ENCODE peak calls at places on chromosomes 16 and 17, in eight cellular contexts. C, E, O, N, U, T, G and I are unnamed samples.

GRCh38 chr17:7922499-7923289 is 6.6 kb upstream of the RNF227 start:
- DNase-seq in U (peak), G (peak), T (peak), C (peak), E (peak), O (peak), N (peak), I (no peak)

GRCh38 chr17:28949185-28950016 is 1.9 kb downstream of the PHF12 start:
- DNase-seq in G (peak), O (peak), N (peak), C (peak), U (no peak), E (peak), T (peak), I (peak)

GRCh38 chr17:57980522-57980921 is 7.5 kb downstream of the VEZF1 start:
- DNase-seq in O (no peak), C (no peak), T (no peak), N (no peak), U (no peak), G (no peak), E (no peak), I (no peak)

GRCh38 chr16:4859900-4860255 is 12.6 kb downstream of the UBN1 start:
- DNase-seq in O (no peak), E (no peak), G (peak), U (no peak), C (no peak), N (no peak), T (no peak), I (no peak)

GRCh38 chr17:11736613-11737289 is 138.5 kb downstream of the DNAH9 start:
- DNase-seq in O (no peak), T (no peak), C (no peak), E (no peak), N (no peak), G (no peak), U (no peak), I (no peak)

GRCh38 chr17:79811036-79811887 is 14.4 kb upstream of the CBX8 start:
- DNase-seq in T (no peak), C (peak), G (no peak), N (no peak), E (no peak), U (no peak), O (peak), I (peak)

GRCh38 chr17:80279895-80280294 is 19.2 kb downstream of the RNF213 start:
- DNase-seq in C (no peak), T (no peak), N (peak), E (peak), U (peak), O (peak), G (peak), I (no peak)

GRCh38 chr17:72702998-72703397 is 389.5 kb downstream of the SLC39A11 start:
- DNase-seq in T (no peak), E (no peak), C (no peak), N (no peak), G (peak), U (no peak), O (no peak), I (no peak)

GRCh38 chr17:65074778-65075250 is 18.3 kb upstream of the GNA13 start:
- DNase-seq in T (peak), G (peak), N (peak), C (no peak), U (no peak), O (peak), E (peak), I (no peak)

GRCh38 chr17:82020874-82021727 is 1.6 kb downstream of the CENPX start:
- DNase-seq in O (peak), N (peak), U (peak), C (peak), G (peak), E (peak), T (peak), I (peak)

GRCh38 chr16:75106351-75107274 is 10.0 kb downstream of the LDHD start:
- DNase-seq in O (no peak), T (no peak), E (no peak), G (no peak), U (no peak), N (no peak), C (no peak), I (no peak)

GRCh38 chr16:69419956-69420355 is 4.5 kb upstream of the CYB5B start:
- DNase-seq in O (no peak), U (no peak), E (no peak), N (no peak), C (no peak), G (no peak), T (no peak), I (no peak)

GRCh38 chr16:70396209-70396904 is 42.5 kb downstream of the ST3GAL2 start:
- DNase-seq in N (no peak), G (no peak), T (no peak), C (no peak), E (peak), U (no peak), O (no peak), I (peak)

GRCh38 chr17:19651461-19652238 is 3.1 kb downstream of the ALDH3A2 start:
- DNase-seq in T (no peak), G (no peak), N (no peak), C (no peak), O (no peak), E (no peak), U (no peak), I (no peak)

GRCh38 chr17:19652595-19652994 is 4.0 kb downstream of the ALDH3A2 start:
- DNase-seq in U (no peak), C (no peak), N (no peak), E (peak), O (no peak), G (peak), T (no peak), I (no peak)

GRCh38 chr17:19648475-19649406 is at the start of gene ALDH3A2:
- DNase-seq in O (peak), E (peak), T (peak), N (peak), U (peak), C (peak), G (peak), I (peak)

GRCh38 chr17:19647697-19648474 is 665 bp upstream of the ALDH3A2 start:
- DNase-seq in G (peak), C (peak), T (peak), N (peak), O (peak), E (peak), U (peak), I (peak)

DNA sequence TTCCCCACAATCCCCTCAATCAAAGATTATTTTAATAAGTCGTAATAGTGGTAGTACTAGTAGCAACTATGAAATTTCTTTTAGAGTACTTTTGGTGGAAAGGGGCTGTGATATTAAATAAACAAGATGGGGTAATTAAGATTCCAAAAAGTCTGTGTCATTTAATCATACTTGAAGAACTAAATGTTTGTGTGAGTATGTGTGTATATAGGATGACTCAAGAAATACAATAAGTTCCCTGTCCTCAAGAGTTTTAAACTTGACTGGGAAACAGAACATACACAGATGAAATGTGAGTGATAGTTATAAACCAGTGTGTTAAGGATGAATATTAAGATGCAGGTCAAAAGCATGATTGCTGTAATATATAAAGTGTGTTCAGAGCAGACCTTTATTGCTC is 2.3 kb downstream of the ALDH3A2 start:
- DNase-seq in U (no peak), T (no peak), C (no peak), O (no peak), E (no peak), N (no peak), G (no peak), I (no peak)
- H3K4me3 ChIP-seq in U (no peak), T (peak), C (peak), O (peak), E (no peak), N (no peak), G (no peak), I (no peak)

DNA sequence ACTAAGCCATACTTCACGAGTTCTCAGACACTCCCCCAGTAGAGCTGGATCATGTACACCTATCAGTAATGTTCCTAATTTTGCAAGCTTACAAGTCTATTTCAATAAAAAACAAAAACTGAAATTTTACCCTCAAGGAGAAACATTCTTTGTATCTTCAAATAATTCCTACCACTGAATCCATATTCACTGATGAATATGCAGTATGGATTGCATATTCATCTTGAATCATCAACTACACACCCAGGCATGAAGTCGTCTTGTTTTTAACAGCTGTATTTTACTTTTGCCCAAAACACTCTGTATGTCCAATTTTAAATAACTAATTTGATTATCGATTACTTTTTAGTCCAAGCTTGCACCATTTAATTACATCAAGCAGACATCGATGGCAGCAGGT is 31.8 kb downstream of the ZDHHC7 start:
- DNase-seq in E (no peak), G (no peak), T (no peak), O (no peak), C (no peak), N (no peak), U (no peak), I (no peak)
- H3K4me3 ChIP-seq in E (no peak), G (no peak), T (no peak), O (no peak), C (no peak), N (no peak), U (no peak), I (no peak)

GRCh38 chr16:73503093-73503492 is 455.2 kb upstream of the ZFHX3 start:
- DNase-seq in C (no peak), N (no peak), O (no peak), G (no peak), E (no peak), U (no peak), T (no peak), I (no peak)
- H3K4me3 ChIP-seq in C (no peak), N (no peak), O (no peak), G (no peak), E (no peak), U (no peak), T (no peak), I (no peak)

DNA sequence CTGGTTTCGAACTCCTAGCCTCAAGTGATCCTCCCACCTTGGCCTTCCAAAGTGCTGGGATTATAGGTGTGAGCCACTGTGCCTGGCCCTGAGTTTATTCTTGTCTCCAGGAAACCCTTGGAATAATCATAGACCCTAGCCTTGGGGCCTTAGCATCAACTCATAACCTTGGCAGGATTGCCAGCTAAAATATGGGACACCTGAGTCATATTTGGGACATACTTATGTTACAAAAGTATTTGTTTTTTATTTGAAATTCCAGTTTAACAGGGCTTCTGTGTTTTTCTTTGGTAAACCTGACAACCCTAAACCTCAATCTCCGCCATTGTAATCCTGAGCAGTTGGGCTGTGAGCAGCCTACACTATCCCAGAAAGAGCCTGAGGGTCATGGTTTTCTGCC is 28.6 kb upstream of the TNS4 start:
- DNase-seq in E (no peak), T (peak), G (no peak), C (no peak), U (no peak), O (no peak), N (peak), I (no peak)
- H3K4me3 ChIP-seq in E (no peak), T (no peak), G (no peak), C (no peak), U (no peak), O (no peak), N (no peak), I (no peak)